ENCODE peak calls at places on chromosome 7, in five cellular contexts. N is CD8-positive, alpha-beta T cell; A is H9; B is IMR-90; D is adipocyte. X is an unnamed sample.

GRCh38 chr7:131026297-131027003 is 292.4 kb upstream of the KLF14 start:
- DNase-seq in N (no peak), A (no peak), B (peak; percentile 77), D (peak; percentile 82), X (no peak)

GRCh38 chr7:41170466-41170865 is 532.4 kb downstream of the INHBA start:
- DNase-seq in N (no peak), A (no peak), B (peak; percentile 20), D (no peak), X (no peak)

GRCh38 chr7:28096713-28097112 is 83.9 kb downstream of the JAZF1 start:
- DNase-seq in N (peak; percentile 11), A (no peak), B (peak; percentile 72), D (peak; percentile 89), X (peak; percentile 33)

GRCh38 chr7:93156884-93157283 is 8.7 kb upstream of the SAMD9L start:
- DNase-seq in N (no peak), A (no peak), B (peak; percentile 32), D (no peak), X (no peak)

GRCh38 chr7:45574521-45575500 is 643 bp downstream of the ADCY1 start:
- DNase-seq in N (no peak), A (peak; percentile 57), B (peak; percentile 49), D (peak; percentile 76), X (no peak)

GRCh38 chr7:30301751-30302150 is 17.4 kb downstream of the ZNRF2 start:
- DNase-seq in N (no peak), A (no peak), B (no peak), D (no peak), X (no peak)

GRCh38 chr7:135685306-135686084 is 23.2 kb downstream of the STMP1 start:
- DNase-seq in N (no peak), A (no peak), B (no peak), D (peak; percentile 24), X (no peak)

GRCh38 chr7:128020161-128020560 is 11.1 kb downstream of the LRRC4 start:
- DNase-seq in N (no peak), A (peak; percentile 70), B (no peak), D (no peak), X (no peak)

GRCh38 chr7:102834999-102835398 is 77.8 kb upstream of the LRRC17 start:
- DNase-seq in N (no peak), A (no peak), B (peak; percentile 91), D (peak; percentile 66), X (no peak)

GRCh38 chr7:25894002-25894901 is 257.7 kb upstream of the NFE2L3 start:
- DNase-seq in N (no peak), A (peak; percentile 75), B (no peak), D (no peak), X (no peak)

GRCh38 chr7:6438427-6438826 is 9.3 kb downstream of the DAGLB start:
- DNase-seq in N (no peak), A (no peak), B (no peak), D (no peak), X (no peak)

GRCh38 chr7:10181996-10182395 is 791.7 kb upstream of the PHF14 start:
- DNase-seq in N (no peak), A (no peak), B (no peak), D (no peak), X (no peak)

GRCh38 chr7:23242935-23243334 is 3.6 kb upstream of the GPNMB start:
- DNase-seq in N (no peak), A (no peak), B (no peak), D (no peak), X (no peak)

GRCh38 chr7:54563329-54563916 is 21.2 kb downstream of the VSTM2A start:
- DNase-seq in N (no peak), A (no peak), B (no peak), D (no peak), X (no peak)

GRCh38 chr7:137943132-137943551 is 58.7 kb downstream of the CREB3L2 start:
- DNase-seq in N (no peak), A (no peak), B (peak; percentile 98), D (peak; percentile 66), X (no peak)

GRCh38 chr7:6446977-6447588 is 671 bp downstream of the DAGLB start:
- DNase-seq in N (no peak), A (peak; percentile 73), B (peak; percentile 87), D (peak; percentile 83), X (no peak)

GRCh38 chr7:6576024-6576866 is 1.0 kb upstream of the ZDHHC4 start:
- DNase-seq in N (no peak), A (peak; percentile 69), B (no peak), D (no peak), X (no peak)

GRCh38 chr7:125568799-125569198 is 639.2 kb upstream of the POT1 start:
- DNase-seq in N (no peak), A (no peak), B (no peak), D (no peak), X (no peak)

GRCh38 chr7:19144661-19145428 is at the start of gene FERD3L:
- DNase-seq in N (no peak), A (peak; percentile 38), B (no peak), D (no peak), X (no peak)

DNA sequence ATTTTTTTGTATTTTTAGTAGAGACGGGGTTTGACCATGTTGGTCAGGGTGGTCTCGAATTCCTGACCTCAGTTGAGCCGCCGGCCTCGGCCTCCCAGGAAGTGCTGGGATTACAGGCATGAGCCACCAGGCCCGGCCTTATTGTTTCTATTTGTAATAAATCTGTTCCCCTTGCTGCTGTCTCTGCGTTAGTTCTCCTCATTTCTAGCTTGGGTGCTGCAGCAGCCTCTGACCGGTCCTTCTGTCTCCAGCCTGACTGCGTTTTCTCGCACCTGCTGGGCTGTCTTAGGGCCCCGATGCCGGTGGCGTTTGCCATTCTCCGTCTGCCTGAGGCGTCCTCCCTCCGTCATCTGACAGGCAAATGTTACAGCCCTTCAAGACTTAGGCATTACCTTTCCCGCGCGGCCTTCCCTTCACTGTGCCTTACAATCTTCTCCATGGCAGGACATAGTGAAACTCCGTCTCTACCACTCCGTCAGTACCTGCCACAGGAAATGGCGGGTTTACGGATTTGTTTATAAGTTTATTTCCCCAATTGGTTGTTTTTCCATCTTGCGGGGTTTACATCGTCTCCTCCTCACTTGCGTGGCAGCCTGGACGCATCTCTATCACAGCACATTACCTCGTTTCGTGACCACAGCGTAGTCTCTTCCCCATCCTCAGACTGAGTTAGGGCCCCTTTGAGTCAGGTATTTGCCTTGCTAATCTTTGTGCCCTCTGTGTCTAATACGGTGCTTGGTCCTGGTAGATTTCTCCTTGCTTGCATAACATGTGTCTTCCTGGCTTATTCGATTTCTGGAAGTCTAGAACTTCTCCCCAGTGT is 2.3 kb upstream of the GIMAP8 start:
- DNase-seq in N (no peak), A (no peak), B (no peak), D (no peak), X (no peak)
- H3K4me1 ChIP-seq in N (peaks cover 25% of the 10 kb centered on the region), A (no peaks in the 10 kb centered on the region), B (no peaks in the 10 kb centered on the region), D (peaks cover 11% of the 10 kb centered on the region), X (no peaks in the 10 kb centered on the region)

GRCh38 chr7:106060394-106060920 is 51.7 kb downstream of the SYPL1 start:
- DNase-seq in N (no peak), A (no peak), B (no peak), D (no peak), X (no peak)

GRCh38 chr7:106062521-106062931 is 49.6 kb downstream of the SYPL1 start:
- DNase-seq in N (no peak), A (no peak), B (no peak), D (no peak), X (no peak)

GRCh38 chr7:106062006-106062405 is 50.1 kb downstream of the SYPL1 start:
- DNase-seq in N (no peak), A (no peak), B (no peak), D (no peak), X (no peak)

GRCh38 chr7:106063039-106063438 is 49.1 kb downstream of the SYPL1 start:
- DNase-seq in N (no peak), A (no peak), B (no peak), D (no peak), X (no peak)

DNA sequence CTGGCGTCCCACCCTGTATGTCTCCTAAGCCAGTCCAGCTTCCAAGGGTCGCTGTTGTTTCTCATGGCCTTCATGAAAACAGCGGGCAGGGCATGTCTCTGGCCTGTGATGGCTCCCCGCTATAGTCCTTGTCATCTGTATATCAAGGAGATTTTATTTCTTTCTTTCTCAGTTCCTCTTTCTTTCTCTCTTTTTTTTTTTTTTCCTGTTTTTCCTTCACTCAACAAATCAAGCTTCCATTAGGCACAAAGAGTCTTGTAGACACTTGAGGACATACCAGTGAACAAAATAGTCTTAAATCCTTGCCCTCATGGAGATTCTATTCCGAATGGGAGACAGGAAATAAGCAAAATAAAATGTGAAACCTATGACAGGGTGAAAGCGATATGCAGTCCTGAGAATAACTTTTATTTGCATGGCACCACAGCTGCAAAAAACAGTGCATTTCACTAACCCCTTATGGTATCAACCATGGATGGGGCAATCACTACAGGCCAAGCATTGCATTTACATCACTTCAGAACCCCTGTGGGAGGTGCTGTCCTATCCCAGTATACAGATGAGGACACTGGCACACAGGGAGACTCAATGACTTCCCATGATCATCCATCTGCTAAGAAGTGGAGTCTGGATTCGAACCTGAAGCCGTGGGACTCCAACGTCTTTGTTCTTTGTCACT is 50.7 kb downstream of the SYPL1 start:
- DNase-seq in N (no peak), A (no peak), B (no peak), D (no peak), X (no peak)
- H3K4me1 ChIP-seq in N (peaks cover 19% of the 10 kb centered on the region), A (no peaks in the 10 kb centered on the region), B (peaks cover 7% of the 10 kb centered on the region), D (peaks cover 36% of the 10 kb centered on the region), X (no peaks in the 10 kb centered on the region)

DNA sequence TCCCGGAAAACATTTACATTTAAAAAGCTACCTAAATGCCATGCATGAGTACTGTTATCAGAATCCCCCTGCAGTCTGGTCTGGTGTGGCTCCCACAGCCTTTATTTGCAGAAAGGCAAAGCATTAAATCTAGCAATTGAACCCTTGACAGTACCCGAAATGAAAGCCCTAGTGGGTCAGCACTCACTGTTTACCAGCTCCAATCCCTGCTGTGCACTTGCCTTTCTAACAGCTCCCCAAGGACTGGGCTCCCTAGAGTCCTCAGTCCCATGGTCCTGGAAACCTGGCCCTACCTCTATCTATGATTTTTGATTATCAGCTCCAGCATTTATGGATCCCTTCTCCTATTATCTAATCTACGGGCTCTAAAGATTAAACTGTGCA is 1.9 kb upstream of the MACC1 start:
- DNase-seq in N (no peak), A (no peak), B (no peak), D (no peak), X (no peak)
- H3K4me1 ChIP-seq in N (no peaks in the 10 kb centered on the region), A (peaks cover 9% of the 10 kb centered on the region), B (peaks cover 17% of the 10 kb centered on the region), D (peaks cover 32% of the 10 kb centered on the region), X (peaks cover 6% of the 10 kb centered on the region)

DNA sequence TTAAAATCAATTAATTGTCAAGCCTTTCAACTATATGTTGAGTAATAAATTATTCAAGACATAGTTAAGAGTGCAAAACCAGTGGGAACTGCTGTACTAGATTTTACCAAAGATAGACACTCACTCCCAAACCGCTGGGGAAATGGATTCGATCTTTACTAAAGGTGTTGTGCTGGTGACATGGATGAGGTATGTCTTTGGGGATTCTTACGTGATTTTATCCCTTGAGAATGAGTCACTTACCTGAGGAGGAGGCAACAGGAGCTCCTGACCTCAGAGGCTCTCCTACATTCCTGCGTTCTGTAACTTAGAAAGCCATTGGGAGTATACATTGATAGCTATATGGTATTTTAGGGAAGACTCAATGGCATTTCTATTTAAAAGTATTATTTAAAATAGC is 165.5 kb downstream of the PKD1L1 start:
- DNase-seq in N (no peak), A (no peak), B (no peak), D (no peak), X (no peak)
- H3K4me1 ChIP-seq in N (no peaks in the 10 kb centered on the region), A (no peaks in the 10 kb centered on the region), B (peaks cover 28% of the 10 kb centered on the region), D (peaks cover 65% of the 10 kb centered on the region), X (no peaks in the 10 kb centered on the region)

GRCh38 chr7:1948887-1949680 is 279.0 kb downstream of the ELFN1 start:
- DNase-seq in N (no peak), A (no peak), B (no peak), D (no peak), X (no peak)
- H3K4me1 ChIP-seq in N (peaks cover 29% of the 10 kb centered on the region), A (no peaks in the 10 kb centered on the region), B (no peaks in the 10 kb centered on the region), D (no peaks in the 10 kb centered on the region), X (peaks cover 3% of the 10 kb centered on the region)

GRCh38 chr7:141363748-141364147 is 187.5 kb upstream of the AGK start:
- DNase-seq in N (no peak), A (no peak), B (no peak), D (no peak), X (no peak)
- H3K4me1 ChIP-seq in N (no peaks in the 10 kb centered on the region), A (peaks cover 9% of the 10 kb centered on the region), B (peaks cover 2% of the 10 kb centered on the region), D (peaks cover 36% of the 10 kb centered on the region), X (no peaks in the 10 kb centered on the region)

X was measured in iPS DF 6.9.